ENCODE peak calls at places on chromosomes 4 and X, in five cellular contexts. Y, A, M, Z and P are unnamed samples.
A peak's percentile ranks its signal among the peaks of the same experiment; 100 is the strongest.

GRCh38 chrX:107678957-107679740 is 50.8 kb downstream of the PRPS1 start:
- DNase-seq in M (peak; percentile 32), Z (peak; percentile 33), A (peak; percentile 91), Y (peak; percentile 75), P (no peak)

GRCh38 chrX:41589634-41590270 is 99.0 kb upstream of the GPR34 start:
- DNase-seq in Y (no peak), A (no peak), M (no peak), Z (no peak), P (no peak)

GRCh38 chr4:121200795-121201472 is 36.8 kb upstream of the TNIP3 start:
- DNase-seq in M (no peak), Y (no peak), Z (peak; percentile 52), A (no peak), P (no peak)

GRCh38 chr4:149164282-149164681 is 651.4 kb downstream of the IQCM start:
- DNase-seq in M (no peak), Y (no peak), A (no peak), Z (no peak), P (peak; percentile 32)

GRCh38 chrX:151725338-151725614 is 9.3 kb upstream of the CNGA2 start:
- DNase-seq in M (no peak), A (no peak), Y (no peak), Z (no peak), P (no peak)

GRCh38 chr4:161252520-161253141 is 911.2 kb downstream of the FSTL5 start:
- DNase-seq in Y (no peak), A (no peak), M (no peak), Z (no peak), P (no peak)

GRCh38 chr4:186037182-186037581 is 31.8 kb upstream of the TLR3 start:
- DNase-seq in M (no peak), Z (no peak), A (no peak), Y (no peak), P (no peak)

GRCh38 chr4:124839786-124840390 is 127.4 kb upstream of the ANKRD50 start:
- DNase-seq in Y (no peak), M (no peak), A (no peak), Z (no peak), P (no peak)

GRCh38 chr4:145909773-145910172 is 28.9 kb downstream of the ZNF827 start:
- DNase-seq in Y (no peak), Z (no peak), M (peak; percentile 65), A (no peak), P (no peak)

GRCh38 chrX:349196-349595 is 30.6 kb upstream of the GTPBP6 start:
- DNase-seq in Z (no peak), Y (no peak), A (no peak), M (no peak), P (no peak)

GRCh38 chrX:130094712-130095111 is 15.6 kb downstream of the ELF4 start:
- DNase-seq in Z (no peak), M (no peak), Y (no peak), A (no peak), P (no peak)

GRCh38 chr4:80492761-80493160 is 157.2 kb downstream of the CFAP299 start:
- DNase-seq in M (no peak), Z (no peak), A (no peak), Y (peak; percentile 70), P (no peak)

GRCh38 chr4:12968345-12968744 is 515.8 kb downstream of the RAB28 start:
- DNase-seq in A (no peak), M (no peak), Y (no peak), Z (no peak), P (no peak)

GRCh38 chr4:158605393-158605792 is 66.3 kb downstream of the C4orf46 start:
- DNase-seq in Z (no peak), A (no peak), M (no peak), Y (no peak), P (no peak)

GRCh38 chrX:14697453-14697852 is 168.1 kb downstream of the GLRA2 start:
- DNase-seq in Y (no peak), A (no peak), Z (no peak), M (no peak), P (peak; percentile 40)

GRCh38 chrX:43655151-43655676 is 885 bp upstream of the MAOA start:
- DNase-seq in A (peak; percentile 70), M (no peak), Z (no peak), Y (peak; percentile 18), P (no peak)

GRCh38 chr4:108172231-108172779 is 3.6 kb upstream of the LEF1 start:
- DNase-seq in M (no peak), Z (peak; percentile 9), A (no peak), Y (no peak), P (no peak)

DNA sequence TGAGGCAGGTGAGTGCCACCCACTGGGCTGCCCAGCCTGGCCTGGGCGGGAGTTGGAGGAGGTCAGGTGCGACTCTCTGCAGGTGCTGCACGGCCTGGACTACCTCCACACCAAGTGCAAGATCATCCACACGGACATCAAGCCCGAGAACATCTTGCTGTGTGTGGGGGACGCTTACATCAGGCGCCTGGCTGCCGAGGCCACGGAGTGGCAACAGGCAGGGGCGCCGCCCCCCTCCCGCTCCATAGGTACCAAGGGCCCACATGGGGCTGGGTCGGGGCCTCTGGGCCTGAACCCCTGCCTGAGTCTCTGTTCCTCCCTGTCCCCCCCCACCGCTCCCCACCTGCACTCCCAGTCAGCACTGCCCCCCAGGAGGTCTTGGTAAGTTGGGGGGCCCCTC is 2.0 kb downstream of the SRPK3 start:
- DNase-seq in Y (no peak), M (no peak), A (no peak), Z (no peak), P (no peak)
- H3K4me3 ChIP-seq in Y (no peak overlapping the region), M (no peak overlapping the region), A (no peak overlapping the region), Z (no peak overlapping the region), P (no peak overlapping the region)

DNA sequence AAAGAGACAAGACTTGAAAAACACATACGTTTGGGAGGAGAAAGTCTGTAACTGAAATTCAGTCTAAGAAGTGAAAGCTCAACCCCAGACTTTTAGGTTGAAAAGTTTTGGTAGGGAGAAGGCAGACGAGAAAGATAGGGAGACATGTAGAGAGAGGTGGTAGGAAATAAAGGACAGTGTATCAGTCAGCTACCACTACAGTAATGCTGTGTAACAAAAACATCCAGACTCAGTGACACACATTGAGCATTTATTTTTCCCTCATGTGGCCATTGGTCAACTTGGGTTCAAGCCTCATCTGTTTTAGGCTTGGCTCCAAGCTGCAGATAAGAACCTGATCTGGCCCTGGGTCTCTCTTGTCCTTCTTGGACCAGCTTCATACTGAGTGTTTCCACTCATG is 26.9 kb downstream of the CCKAR start:
- DNase-seq in A (no peak), Y (no peak), M (no peak), Z (no peak), P (no peak)
- H3K4me3 ChIP-seq in A (no peak overlapping the region), Y (no peak overlapping the region), M (no peak overlapping the region), Z (no peak overlapping the region), P (no peak overlapping the region)

DNA sequence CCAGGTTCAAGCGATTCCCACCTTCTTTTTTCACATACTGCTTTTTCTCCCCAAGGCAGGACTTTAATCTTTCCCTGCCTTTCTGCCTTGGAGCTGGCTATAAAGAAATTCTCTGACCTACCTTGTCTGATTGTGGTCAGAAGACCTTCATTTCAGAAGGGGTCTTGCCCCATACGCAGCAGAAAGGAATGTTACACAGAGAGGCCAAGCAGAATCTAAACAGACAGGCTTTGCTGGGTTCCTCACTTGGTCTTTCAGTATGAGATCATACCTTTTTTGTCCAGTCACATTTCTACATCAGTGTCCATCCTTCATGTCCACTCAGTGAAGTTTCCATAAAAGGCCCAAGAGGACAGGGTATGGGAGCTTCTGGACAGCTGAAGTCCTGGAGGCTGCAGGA is 108.3 kb upstream of the RBPJ start:
- DNase-seq in A (no peak), Y (no peak), M (peak; percentile 86), Z (no peak), P (no peak)
- H3K4me3 ChIP-seq in A (no peak overlapping the region), Y (no peak overlapping the region), M (no peak overlapping the region), Z (no peak overlapping the region), P (no peak overlapping the region)

DNA sequence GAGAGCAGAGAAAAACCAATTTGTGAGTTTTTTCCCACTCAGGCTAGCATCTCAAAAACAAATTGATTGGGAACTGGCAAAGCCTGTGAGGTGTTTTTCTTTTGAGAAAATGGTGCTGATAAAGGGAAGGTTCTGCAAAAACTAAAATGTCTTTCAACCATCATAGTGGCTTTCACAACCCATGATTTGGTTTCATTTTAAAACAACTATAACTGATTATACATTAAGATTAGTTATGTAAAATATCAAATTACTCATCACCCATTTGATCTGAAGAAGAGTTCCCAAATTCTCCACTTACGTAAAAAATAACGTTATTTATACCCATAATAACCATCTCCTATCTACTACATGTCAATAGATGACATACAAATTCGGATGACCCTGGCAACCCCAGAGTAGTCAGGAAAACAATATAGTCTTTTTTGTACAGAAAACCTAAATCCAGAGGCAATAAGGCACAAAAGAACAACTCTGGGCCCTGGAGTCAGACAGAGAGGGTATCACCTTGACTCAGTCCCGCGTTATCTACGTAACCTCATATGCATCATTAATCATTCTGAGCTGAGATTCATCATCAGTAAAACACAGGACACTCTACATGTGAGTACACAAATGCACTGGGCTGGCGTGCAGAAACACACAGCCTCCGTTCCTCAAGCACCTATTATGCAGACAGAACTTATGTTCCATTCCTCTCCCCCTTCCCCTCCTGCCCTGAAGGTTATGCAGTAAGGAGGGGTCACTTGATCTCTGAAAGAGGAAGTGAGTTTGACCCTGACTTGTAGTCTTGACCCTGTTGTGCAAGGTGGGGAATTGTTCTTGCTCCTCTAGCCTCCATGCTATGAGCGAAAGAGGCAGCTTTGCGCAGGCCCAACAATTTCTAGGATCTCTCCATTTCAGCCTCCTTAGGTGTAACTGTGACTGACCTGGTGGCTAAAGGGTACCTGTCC is 82.2 kb downstream of the SLC9A7 start:
- DNase-seq in M (no peak), Y (no peak), A (no peak), Z (no peak), P (no peak)
- H3K4me3 ChIP-seq in M (no peak overlapping the region), Y (no peak overlapping the region), A (no peak overlapping the region), Z (no peak overlapping the region), P (no peak overlapping the region)

GRCh38 chr4:2817701-2818350 is 24.9 kb downstream of the SH3BP2 start:
- DNase-seq in Z (no peak), Y (no peak), A (no peak), M (no peak), P (no peak)
- H3K4me3 ChIP-seq in Z (peak overlapping the region; percentile 52), Y (peak overlapping the region; percentile 34), A (peak overlapping the region; percentile 49), M (peak overlapping the region; percentile 55), P (peak overlapping the region; percentile 71)

GRCh38 chrX:153312041-153312440 is 9.5 kb downstream of the PNMA6F start:
- DNase-seq in Z (no peak), A (no peak), Y (no peak), M (no peak), P (no peak)
- H3K4me3 ChIP-seq in Z (no peak overlapping the region), A (no peak overlapping the region), Y (no peak overlapping the region), M (no peak overlapping the region), P (no peak overlapping the region)